ENCODE peak calls at places on chromosomes 5 and 9, in nine cellular contexts. U is SK-N-SH; K is ELR; P is fibroblast of pulmonary artery; N is stimulated activated CD4-positive, alpha-beta T cell treated with anti-CD3 and anti-CD28 coated beads, TNF-alpha, amount 100 ng/mL, for 48 hours; S is RWPE2; W is NCI-H2081; F is HL-60; M is gastrocnemius medialis. A is an unnamed sample.

GRCh38 chr5:133896873-133897272 is 71.6 kb downstream of the C5orf15 start:
- DNase-seq in U (no peak), K (no peak), P (no peak), N (no peak), S (no peak), W (no peak), F (no peak), M (no peak), A (no peak)

GRCh38 chr5:51033215-51033614 is 350.0 kb upstream of the ISL1 start:
- DNase-seq in U (no peak), K (no peak), P (no peak), N (no peak), S (no peak), W (peak), F (no peak), M (no peak), A (no peak)

GRCh38 chr5:134073404-134073803 is 41.1 kb upstream of the TCF7 start:
- DNase-seq in U (no peak), K (no peak), P (peak), N (no peak), S (no peak), W (no peak), F (no peak), M (no peak), A (no peak)

GRCh38 chr5:15995206-15996052 is 184.2 kb downstream of the MARCHF11 start:
- DNase-seq in U (peak), K (peak), P (peak), N (no peak), S (no peak), W (peak), F (no peak), M (no peak), A (no peak)

GRCh38 chr5:14286574-14287399 is 143.6 kb downstream of the TRIO start:
- DNase-seq in U (no peak), K (no peak), P (no peak), N (no peak), S (no peak), W (no peak), F (no peak), M (peak), A (no peak)

GRCh38 chr5:97735209-97735608 is 552.2 kb upstream of the RIOK2 start:
- DNase-seq in U (no peak), K (peak), P (peak), N (no peak), S (peak), W (no peak), F (no peak), M (no peak), A (peak)

GRCh38 chr5:62340392-62340791 is 34.4 kb downstream of the KIF2A start:
- DNase-seq in U (peak), K (peak), P (peak), N (no peak), S (no peak), W (no peak), F (no peak), M (no peak), A (no peak)

GRCh38 chr9:121966706-121967105 is 126.4 kb downstream of the TTLL11 start:
- DNase-seq in U (no peak), K (no peak), P (no peak), N (no peak), S (no peak), W (no peak), F (no peak), M (no peak), A (no peak)

GRCh38 chr9:81619353-81620008 is 69.9 kb downstream of the TLE1 start:
- DNase-seq in U (no peak), K (peak), P (peak), N (no peak), S (no peak), W (no peak), F (no peak), M (no peak), A (no peak)

A was measured in keratinocyte.